ENCODE peak calls at places on chromosomes 13 and 19, in seven cellular contexts. One of them, this sample, is unnamed.

GRCh38 chr19:3336680-3337523 is 29.5 kb upstream of the NFIC start:
- DNase-seq in tibial artery: peak
- DNase-seq in fibroblast of mammary gland: peak
- DNase-seq in effector memory CD4-positive, alpha-beta T cell: no peak
- DNase-seq in gastrocnemius medialis: peak
- DNase-seq in BE2C: no peak
- DNase-seq in osteoblast: peak
- DNase-seq in this sample: no peak

GRCh38 chr13:24497742-24498141 is 14.8 kb downstream of the PARP4 start:
- DNase-seq in osteoblast: no peak
- DNase-seq in fibroblast of mammary gland: no peak
- DNase-seq in tibial artery: no peak
- DNase-seq in gastrocnemius medialis: no peak
- DNase-seq in effector memory CD4-positive, alpha-beta T cell: no peak
- DNase-seq in BE2C: no peak
- DNase-seq in this sample: no peak

GRCh38 chr19:33377586-33378475 is 4.3 kb downstream of the CEBPG start:
- DNase-seq in gastrocnemius medialis: no peak
- DNase-seq in effector memory CD4-positive, alpha-beta T cell: no peak
- DNase-seq in fibroblast of mammary gland: peak
- DNase-seq in osteoblast: no peak
- DNase-seq in BE2C: peak
- DNase-seq in tibial artery: no peak
- DNase-seq in this sample: no peak

GRCh38 chr13:44153536-44153935 is 220.1 kb upstream of the SERP2 start:
- DNase-seq in tibial artery: no peak
- DNase-seq in BE2C: no peak
- DNase-seq in osteoblast: no peak
- DNase-seq in fibroblast of mammary gland: no peak
- DNase-seq in effector memory CD4-positive, alpha-beta T cell: no peak
- DNase-seq in gastrocnemius medialis: no peak
- DNase-seq in this sample: no peak

GRCh38 chr13:76383671-76384461 is 502.3 kb downstream of the KCTD12 start:
- DNase-seq in gastrocnemius medialis: no peak
- DNase-seq in osteoblast: peak
- DNase-seq in tibial artery: no peak
- DNase-seq in fibroblast of mammary gland: peak
- DNase-seq in BE2C: no peak
- DNase-seq in effector memory CD4-positive, alpha-beta T cell: no peak
- DNase-seq in this sample: no peak

GRCh38 chr13:94209110-94209509 is 270.4 kb downstream of the DCT start:
- DNase-seq in osteoblast: no peak
- DNase-seq in gastrocnemius medialis: no peak
- DNase-seq in effector memory CD4-positive, alpha-beta T cell: no peak
- DNase-seq in tibial artery: no peak
- DNase-seq in fibroblast of mammary gland: peak
- DNase-seq in BE2C: no peak
- DNase-seq in this sample: no peak

GRCh38 chr13:20974981-20975585 is 72.5 kb upstream of the XPO4 start:
- DNase-seq in effector memory CD4-positive, alpha-beta T cell: no peak
- DNase-seq in osteoblast: no peak
- DNase-seq in fibroblast of mammary gland: no peak
- DNase-seq in tibial artery: no peak
- DNase-seq in BE2C: no peak
- DNase-seq in gastrocnemius medialis: no peak
- DNase-seq in this sample: no peak

GRCh38 chr19:28582807-28583206 is 630.1 kb downstream of the UQCRFS1 start:
- DNase-seq in fibroblast of mammary gland: no peak
- DNase-seq in gastrocnemius medialis: no peak
- DNase-seq in effector memory CD4-positive, alpha-beta T cell: no peak
- DNase-seq in BE2C: no peak
- DNase-seq in tibial artery: no peak
- DNase-seq in osteoblast: no peak
- DNase-seq in this sample: no peak

GRCh38 chr13:45833663-45834062 is 17.9 kb downstream of the SIAH3 start:
- DNase-seq in gastrocnemius medialis: peak
- DNase-seq in BE2C: no peak
- DNase-seq in osteoblast: peak
- DNase-seq in fibroblast of mammary gland: peak
- DNase-seq in tibial artery: no peak
- DNase-seq in effector memory CD4-positive, alpha-beta T cell: no peak
- DNase-seq in this sample: no peak

GRCh38 chr13:102999498-102999897 is 66.7 kb downstream of the SLC10A2 start:
- DNase-seq in BE2C: no peak
- DNase-seq in osteoblast: no peak
- DNase-seq in fibroblast of mammary gland: no peak
- DNase-seq in tibial artery: no peak
- DNase-seq in gastrocnemius medialis: no peak
- DNase-seq in effector memory CD4-positive, alpha-beta T cell: no peak
- DNase-seq in this sample: no peak

GRCh38 chr13:98405690-98406344 is 171.1 kb downstream of the STK24 start:
- DNase-seq in osteoblast: no peak
- DNase-seq in BE2C: no peak
- DNase-seq in gastrocnemius medialis: no peak
- DNase-seq in fibroblast of mammary gland: no peak
- DNase-seq in tibial artery: no peak
- DNase-seq in effector memory CD4-positive, alpha-beta T cell: no peak
- DNase-seq in this sample: no peak

GRCh38 chr19:3443840-3444694 is 36.3 kb downstream of the SMIM24 start:
- DNase-seq in tibial artery: no peak
- DNase-seq in fibroblast of mammary gland: peak
- DNase-seq in gastrocnemius medialis: no peak
- DNase-seq in effector memory CD4-positive, alpha-beta T cell: no peak
- DNase-seq in osteoblast: peak
- DNase-seq in BE2C: peak
- DNase-seq in this sample: no peak

GRCh38 chr13:40126301-40127085 is 471.0 kb downstream of the COG6 start:
- DNase-seq in effector memory CD4-positive, alpha-beta T cell: no peak
- DNase-seq in gastrocnemius medialis: no peak
- DNase-seq in osteoblast: no peak
- DNase-seq in fibroblast of mammary gland: no peak
- DNase-seq in BE2C: no peak
- DNase-seq in tibial artery: no peak
- DNase-seq in this sample: no peak

GRCh38 chr19:18488838-18489626 is 32.8 kb downstream of the ELL start:
- DNase-seq in tibial artery: no peak
- DNase-seq in osteoblast: peak
- DNase-seq in gastrocnemius medialis: no peak
- DNase-seq in effector memory CD4-positive, alpha-beta T cell: no peak
- DNase-seq in fibroblast of mammary gland: no peak
- DNase-seq in BE2C: peak
- DNase-seq in this sample: no peak

GRCh38 chr19:19964416-19964815 is 63.7 kb downstream of the ZNF93 start:
- DNase-seq in fibroblast of mammary gland: no peak
- DNase-seq in tibial artery: no peak
- DNase-seq in effector memory CD4-positive, alpha-beta T cell: no peak
- DNase-seq in osteoblast: no peak
- DNase-seq in gastrocnemius medialis: no peak
- DNase-seq in BE2C: no peak
- DNase-seq in this sample: no peak

GRCh38 chr13:62337109-62337880 is 921.6 kb upstream of the PCDH20 start:
- DNase-seq in osteoblast: no peak
- DNase-seq in tibial artery: no peak
- DNase-seq in BE2C: peak
- DNase-seq in fibroblast of mammary gland: no peak
- DNase-seq in gastrocnemius medialis: no peak
- DNase-seq in effector memory CD4-positive, alpha-beta T cell: no peak
- DNase-seq in this sample: no peak

GRCh38 chr19:51086153-51086850 is 3.6 kb upstream of the KLK14 start:
- DNase-seq in tibial artery: no peak
- DNase-seq in osteoblast: peak
- DNase-seq in effector memory CD4-positive, alpha-beta T cell: no peak
- DNase-seq in gastrocnemius medialis: no peak
- DNase-seq in BE2C: no peak
- DNase-seq in fibroblast of mammary gland: no peak
- DNase-seq in this sample: no peak

GRCh38 chr13:98613591-98613990 is 36.7 kb upstream of the STK24 start:
- DNase-seq in BE2C: no peak
- DNase-seq in osteoblast: no peak
- DNase-seq in fibroblast of mammary gland: peak
- DNase-seq in gastrocnemius medialis: no peak
- DNase-seq in tibial artery: no peak
- DNase-seq in effector memory CD4-positive, alpha-beta T cell: no peak
- DNase-seq in this sample: no peak

GRCh38 chr13:105365831-105366230 is 1169.6 kb downstream of the EFNB2 start:
- DNase-seq in tibial artery: no peak
- DNase-seq in fibroblast of mammary gland: no peak
- DNase-seq in BE2C: no peak
- DNase-seq in effector memory CD4-positive, alpha-beta T cell: no peak
- DNase-seq in osteoblast: no peak
- DNase-seq in gastrocnemius medialis: no peak
- DNase-seq in this sample: peak

GRCh38 chr19:17751103-17751911 is at the start of gene FCHO1:
- DNase-seq in fibroblast of mammary gland: no peak
- DNase-seq in gastrocnemius medialis: no peak
- DNase-seq in tibial artery: peak
- DNase-seq in osteoblast: peak
- DNase-seq in BE2C: no peak
- DNase-seq in effector memory CD4-positive, alpha-beta T cell: peak
- DNase-seq in this sample: peak

GRCh38 chr13:44790289-44790688 is 199.0 kb downstream of the NUFIP1 start:
- DNase-seq in gastrocnemius medialis: no peak
- DNase-seq in tibial artery: no peak
- DNase-seq in effector memory CD4-positive, alpha-beta T cell: no peak
- DNase-seq in BE2C: no peak
- DNase-seq in osteoblast: no peak
- DNase-seq in fibroblast of mammary gland: peak
- DNase-seq in this sample: peak

GRCh38 chr19:17496337-17496997 is 15.0 kb upstream of the PGLS start:
- DNase-seq in osteoblast: peak
- DNase-seq in BE2C: peak
- DNase-seq in fibroblast of mammary gland: peak
- DNase-seq in tibial artery: no peak
- DNase-seq in effector memory CD4-positive, alpha-beta T cell: peak
- DNase-seq in gastrocnemius medialis: no peak
- DNase-seq in this sample: peak

GRCh38 chr13:46607768-46608553 is 55.0 kb downstream of the LRCH1 start:
- DNase-seq in fibroblast of mammary gland: no peak
- DNase-seq in gastrocnemius medialis: no peak
- DNase-seq in effector memory CD4-positive, alpha-beta T cell: no peak
- DNase-seq in osteoblast: no peak
- DNase-seq in BE2C: no peak
- DNase-seq in tibial artery: no peak
- DNase-seq in this sample: no peak

DNA sequence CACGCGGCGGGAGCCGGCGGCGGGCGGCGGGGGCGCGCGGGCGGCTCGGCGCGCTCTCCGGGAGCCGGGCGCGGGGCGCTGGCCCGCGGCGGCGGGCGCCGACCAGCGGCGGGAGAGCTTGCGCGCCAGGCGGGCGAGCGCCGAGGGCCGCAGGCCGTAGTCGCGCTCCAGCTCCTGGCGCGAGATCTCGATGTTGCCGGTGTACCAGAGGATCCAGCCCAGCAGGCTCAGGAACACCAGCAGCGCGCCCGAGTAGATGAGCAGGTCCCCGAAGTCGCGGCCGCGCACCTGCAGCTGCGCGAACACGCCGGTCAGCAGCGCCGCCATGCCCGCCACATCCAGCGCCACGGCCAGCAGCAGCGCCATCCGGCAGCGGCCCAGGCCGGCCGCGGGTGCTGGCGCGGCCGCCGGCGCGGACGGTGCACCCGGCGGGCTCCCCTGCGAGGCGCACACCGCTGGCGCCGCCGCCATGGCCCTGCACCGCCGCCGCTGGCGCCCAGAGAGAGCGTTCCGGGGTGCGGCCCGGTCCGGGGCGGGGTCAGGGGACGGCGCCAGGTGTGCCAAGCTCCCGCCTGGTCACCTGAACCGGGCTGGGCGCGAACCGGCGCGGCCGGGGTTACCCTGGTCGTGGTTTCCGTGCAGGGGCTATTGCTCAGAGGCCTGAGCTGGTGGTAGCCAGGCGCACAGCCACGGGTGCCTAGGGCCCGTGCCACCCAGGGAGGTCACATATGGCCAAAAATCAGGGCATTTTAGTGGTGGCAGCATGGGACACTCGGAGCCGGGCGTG is at the start of gene TMEM238:
- DNase-seq in osteoblast: peak
- DNase-seq in BE2C: peak
- DNase-seq in gastrocnemius medialis: no peak
- DNase-seq in tibial artery: no peak
- DNase-seq in effector memory CD4-positive, alpha-beta T cell: peak
- DNase-seq in fibroblast of mammary gland: peak
- DNase-seq in this sample: peak
- H3K4me3 ChIP-seq in osteoblast: peak
- H3K4me3 ChIP-seq in BE2C: peak
- H3K4me3 ChIP-seq in gastrocnemius medialis: peak
- H3K4me3 ChIP-seq in tibial artery: peak
- H3K4me3 ChIP-seq in effector memory CD4-positive, alpha-beta T cell: peak
- H3K4me3 ChIP-seq in fibroblast of mammary gland: peak
- H3K4me3 ChIP-seq in this sample: peak

GRCh38 chr19:34403784-34404108 is 453 bp upstream of the PDCD2L start:
- DNase-seq in BE2C: no peak
- DNase-seq in gastrocnemius medialis: no peak
- DNase-seq in osteoblast: no peak
- DNase-seq in effector memory CD4-positive, alpha-beta T cell: no peak
- DNase-seq in tibial artery: no peak
- DNase-seq in fibroblast of mammary gland: no peak
- DNase-seq in this sample: no peak
- H3K4me3 ChIP-seq in BE2C: peak
- H3K4me3 ChIP-seq in gastrocnemius medialis: peak
- H3K4me3 ChIP-seq in osteoblast: peak
- H3K4me3 ChIP-seq in effector memory CD4-positive, alpha-beta T cell: peak
- H3K4me3 ChIP-seq in tibial artery: peak
- H3K4me3 ChIP-seq in fibroblast of mammary gland: peak
- H3K4me3 ChIP-seq in this sample: peak

DNA sequence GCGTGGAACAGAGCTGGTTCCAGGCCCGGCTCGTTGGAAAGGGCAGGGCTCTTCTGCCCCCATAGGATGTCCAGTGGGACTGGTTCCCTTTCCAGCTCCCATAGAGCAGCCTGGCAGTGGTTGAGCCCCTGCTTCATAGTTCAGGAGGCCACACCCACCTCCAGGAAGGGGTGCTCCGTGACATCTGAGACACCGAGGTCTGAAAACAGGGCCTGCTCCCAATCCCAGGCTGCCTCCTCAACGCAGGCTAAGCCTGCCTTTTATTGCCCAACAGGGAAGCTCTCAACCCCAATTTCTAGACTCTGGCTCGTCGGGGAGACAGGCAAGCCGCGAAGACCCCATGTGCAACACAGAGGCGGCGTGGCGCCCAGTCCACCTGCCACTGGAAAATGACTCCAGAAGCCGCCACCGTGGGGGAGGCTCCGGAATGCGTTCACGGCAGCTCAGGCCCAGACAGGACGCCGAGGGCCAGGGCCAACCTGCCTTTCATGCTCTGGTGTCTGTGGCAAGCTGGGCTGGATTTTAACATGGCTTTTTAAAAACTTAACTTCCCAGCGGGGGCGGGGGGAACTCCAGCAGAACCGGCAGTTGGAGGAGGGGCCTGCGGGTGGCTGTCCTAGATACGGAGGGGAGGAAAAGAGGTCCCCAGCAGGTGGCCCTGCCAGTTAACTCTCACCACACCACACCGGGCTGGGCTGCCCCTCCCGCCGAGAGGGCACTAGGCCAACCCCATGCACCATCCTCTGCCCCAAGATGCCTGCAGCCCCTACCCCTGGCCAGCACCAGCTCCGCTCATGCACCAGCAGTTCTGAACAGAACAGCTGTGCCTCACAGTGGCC is 17.9 kb upstream of the TINCR start:
- DNase-seq in effector memory CD4-positive, alpha-beta T cell: peak
- DNase-seq in osteoblast: peak
- DNase-seq in tibial artery: no peak
- DNase-seq in fibroblast of mammary gland: no peak
- DNase-seq in BE2C: no peak
- DNase-seq in gastrocnemius medialis: no peak
- DNase-seq in this sample: peak
- H3K4me3 ChIP-seq in effector memory CD4-positive, alpha-beta T cell: no peak
- H3K4me3 ChIP-seq in osteoblast: no peak
- H3K4me3 ChIP-seq in tibial artery: no peak
- H3K4me3 ChIP-seq in fibroblast of mammary gland: no peak
- H3K4me3 ChIP-seq in BE2C: no peak
- H3K4me3 ChIP-seq in gastrocnemius medialis: peak
- H3K4me3 ChIP-seq in this sample: no peak

GRCh38 chr19:38867176-38867780 is 10.8 kb downstream of the RINL start:
- DNase-seq in gastrocnemius medialis: no peak
- DNase-seq in fibroblast of mammary gland: no peak
- DNase-seq in osteoblast: no peak
- DNase-seq in effector memory CD4-positive, alpha-beta T cell: no peak
- DNase-seq in tibial artery: no peak
- DNase-seq in BE2C: no peak
- DNase-seq in this sample: no peak
- H3K4me3 ChIP-seq in gastrocnemius medialis: no peak
- H3K4me3 ChIP-seq in fibroblast of mammary gland: no peak
- H3K4me3 ChIP-seq in osteoblast: no peak
- H3K4me3 ChIP-seq in effector memory CD4-positive, alpha-beta T cell: no peak
- H3K4me3 ChIP-seq in tibial artery: no peak
- H3K4me3 ChIP-seq in BE2C: no peak
- H3K4me3 ChIP-seq in this sample: no peak